ENCODE peak calls at places on chromosome 4, in seven cellular contexts. H, V, Y, S, X, G and J are unnamed samples. For H3K27me3, the result is how much of the 10 kb centered on the place peaks cover.

GRCh38 chr4:67680568-67681222 is 20.3 kb downstream of the UBA6 start:
- DNase-seq in Y (no peak), S (no peak), H (no peak), X (no peak), G (no peak), V (no peak), J (no peak)

GRCh38 chr4:102562995-102563394 is 61.8 kb downstream of the NFKB1 start:
- DNase-seq in V (no peak), H (no peak), G (no peak), Y (no peak), X (no peak), S (no peak), J (no peak)

GRCh38 chr4:67550491-67551256 is 5.4 kb upstream of the CENPC start:
- DNase-seq in V (no peak), S (no peak), H (no peak), G (no peak), Y (no peak), X (no peak), J (no peak)

GRCh38 chr4:37644962-37645361 is 41.2 kb downstream of the RELL1 start:
- DNase-seq in V (no peak), Y (no peak), S (no peak), H (no peak), X (no peak), G (no peak), J (no peak)

GRCh38 chr4:8188743-8189550 is 10.1 kb upstream of the SH3TC1 start:
- DNase-seq in H (peak), V (peak), X (no peak), G (peak), S (no peak), Y (no peak), J (peak)

GRCh38 chr4:184815046-184815877 is 10.5 kb downstream of the ACSL1 start:
- DNase-seq in H (peak), S (no peak), X (no peak), V (peak), Y (no peak), G (peak), J (peak)

GRCh38 chr4:33025236-33025635 is 2305.1 kb downstream of the PCDH7 start:
- DNase-seq in S (no peak), V (no peak), G (no peak), X (no peak), H (no peak), Y (no peak), J (no peak)

GRCh38 chr4:112910109-112910736 is 139.2 kb upstream of the ANK2 start:
- DNase-seq in X (no peak), Y (no peak), H (no peak), G (no peak), S (no peak), V (no peak), J (peak)

GRCh38 chr4:17769406-17770174 is 11.8 kb downstream of the FAM184B start:
- DNase-seq in Y (no peak), V (no peak), X (no peak), G (no peak), H (peak), S (no peak), J (no peak)

GRCh38 chr4:48290146-48290772 is 20.6 kb upstream of the TEC start:
- DNase-seq in X (no peak), Y (no peak), V (no peak), S (no peak), H (no peak), G (peak), J (peak)

GRCh38 chr4:21134994-21135393 is 434.7 kb downstream of the PACRGL start:
- DNase-seq in H (no peak), V (no peak), Y (no peak), S (no peak), G (no peak), X (no peak), J (no peak)

GRCh38 chr4:96946552-96946951 is 1106.7 kb downstream of the PDHA2 start:
- DNase-seq in X (no peak), V (no peak), Y (no peak), S (no peak), H (no peak), G (no peak), J (no peak)

GRCh38 chr4:46432923-46433322 is 43.0 kb upstream of the GABRA2 start:
- DNase-seq in G (no peak), V (no peak), Y (no peak), S (no peak), X (no peak), H (no peak), J (peak)

GRCh38 chr4:53196872-53197759 is 168.7 kb downstream of the SCFD2 start:
- DNase-seq in G (no peak), V (no peak), S (no peak), H (no peak), Y (no peak), X (no peak), J (peak)

GRCh38 chr4:33386761-33387160 is 2666.6 kb downstream of the PCDH7 start:
- DNase-seq in Y (no peak), X (no peak), S (no peak), V (no peak), G (no peak), H (no peak), J (no peak)

GRCh38 chr4:79141530-79141929 is 184.3 kb downstream of the NAA11 start:
- DNase-seq in S (no peak), X (no peak), G (no peak), H (no peak), Y (no peak), V (peak), J (peak)

GRCh38 chr4:40209401-40209800 is 12.6 kb downstream of the RHOH start:
- DNase-seq in X (no peak), H (no peak), G (no peak), Y (no peak), V (no peak), S (no peak), J (no peak)

GRCh38 chr4:71184195-71184781 is 154.5 kb upstream of the SLC4A4 start:
- DNase-seq in Y (no peak), V (no peak), X (no peak), G (peak), S (no peak), H (peak), J (peak)

GRCh38 chr4:6916587-6917444 is 7.2 kb downstream of the TBC1D14 start:
- DNase-seq in S (no peak), V (peak), X (no peak), G (no peak), Y (no peak), H (peak), J (peak)

GRCh38 chr4:37095925-37096324 is 148.6 kb upstream of the NWD2 start:
- DNase-seq in V (no peak), H (no peak), Y (no peak), G (no peak), S (no peak), X (no peak), J (no peak)

GRCh38 chr4:187139116-187139515 is 415.5 kb upstream of the FAT1 start:
- DNase-seq in G (no peak), H (no peak), V (no peak), S (no peak), X (no peak), Y (no peak), J (no peak)

GRCh38 chr4:187135878-187136277 is 412.2 kb upstream of the FAT1 start:
- DNase-seq in S (no peak), X (no peak), Y (no peak), V (no peak), G (no peak), H (peak), J (no peak)

GRCh38 chr4:187141101-187141500 is 417.4 kb upstream of the FAT1 start:
- DNase-seq in X (no peak), V (no peak), H (no peak), Y (no peak), S (no peak), G (no peak), J (no peak)
- H3K27me3 ChIP-seq in X (under half), V (under half), H (under half), Y (under half), S (under half), G (under half), J (under half)

GRCh38 chr4:173511787-173512361 is 18.2 kb downstream of the HAND2 start:
- DNase-seq in V (no peak), S (no peak), H (no peak), X (no peak), G (no peak), Y (no peak), J (no peak)
- H3K27me3 ChIP-seq in V (half or more), S (under half), H (under half), X (under half), G (under half), Y (under half), J (under half)

GRCh38 chr4:80471701-80472100 is 136.2 kb downstream of the CFAP299 start:
- DNase-seq in G (peak), H (peak), Y (no peak), S (no peak), X (no peak), V (peak), J (no peak)
- H3K27me3 ChIP-seq in G (under half), H (under half), Y (under half), S (under half), X (under half), V (under half), J (under half)

DNA sequence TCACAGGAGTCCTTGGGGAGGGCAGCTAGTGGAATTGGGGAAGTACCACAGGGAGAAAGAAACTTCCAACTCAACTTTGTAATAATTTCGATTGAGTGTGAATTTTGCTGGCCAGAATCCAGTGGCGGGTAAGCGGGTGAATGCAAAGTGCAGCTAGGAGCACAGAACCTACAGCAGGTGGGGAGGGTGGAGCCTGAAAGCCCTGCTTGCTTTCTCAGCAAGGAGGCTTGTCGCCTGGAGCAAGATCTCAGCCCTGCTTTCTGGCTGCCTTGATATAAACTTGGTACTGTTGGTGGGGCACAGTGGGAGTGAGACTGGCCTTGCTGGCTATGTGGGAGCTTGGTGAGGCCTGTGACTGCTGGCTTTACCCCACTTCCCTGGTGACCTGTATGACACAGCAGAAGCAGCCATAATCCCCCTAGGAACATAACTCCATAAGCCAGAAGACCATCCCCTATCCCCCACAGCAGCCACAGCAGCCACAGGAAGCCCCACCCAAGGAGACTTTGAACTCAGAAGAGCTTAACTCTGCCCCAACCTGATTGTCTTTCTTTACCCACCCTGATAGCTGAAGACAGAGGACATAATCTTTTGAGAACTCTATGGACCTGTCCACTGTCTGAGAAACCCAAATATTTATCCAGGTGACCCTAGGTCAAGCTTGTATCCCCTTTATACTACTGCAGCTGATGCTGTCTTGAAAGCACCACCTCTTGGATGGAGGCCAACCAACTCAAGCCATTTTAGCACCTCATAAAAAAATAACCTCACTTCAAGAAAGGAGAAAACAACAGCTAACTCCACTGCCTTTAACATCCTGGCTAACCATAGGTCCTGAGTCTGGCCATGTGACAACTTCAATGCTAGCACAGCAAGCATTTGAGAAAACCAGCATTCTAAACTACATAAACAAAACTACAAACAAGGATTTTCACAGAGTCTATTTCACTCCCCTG is 87.2 kb upstream of the PDE5A start:
- DNase-seq in H (no peak), X (no peak), Y (no peak), G (no peak), S (no peak), V (peak), J (no peak)
- H3K27me3 ChIP-seq in H (under half), X (under half), Y (under half), G (under half), S (under half), V (under half), J (under half)

DNA sequence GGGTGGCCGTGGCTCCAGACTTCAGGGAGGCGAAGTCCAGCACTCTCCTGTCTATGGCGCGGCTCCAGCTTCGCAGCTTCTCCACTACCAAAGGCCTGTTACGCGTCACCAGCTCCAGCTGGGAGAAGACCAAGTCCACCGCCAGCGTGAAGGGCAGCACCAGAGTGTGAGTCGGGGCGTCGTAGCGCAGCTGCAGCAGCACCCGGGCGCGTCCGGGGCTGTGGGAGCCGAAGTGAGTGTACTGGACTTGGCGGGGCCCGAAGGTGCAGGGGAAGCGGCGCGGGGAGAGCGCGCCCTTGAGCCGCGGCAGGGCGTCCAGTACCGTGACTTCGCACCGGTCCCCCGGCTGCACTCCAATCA is 435 bp downstream of the FREM3 start:
- DNase-seq in X (no peak), V (peak), Y (no peak), H (no peak), G (peak), S (no peak), J (no peak)
- H3K27me3 ChIP-seq in X (under half), V (half or more), Y (under half), H (under half), G (under half), S (under half), J (under half)

GRCh38 chr4:76781698-76782595 is 116.0 kb downstream of the SOWAHB start:
- DNase-seq in S (no peak), Y (no peak), H (no peak), G (no peak), V (no peak), X (peak), J (peak)

GRCh38 chr4:76784237-76784636 is 113.7 kb downstream of the SOWAHB start:
- DNase-seq in V (no peak), Y (no peak), H (no peak), G (no peak), X (no peak), S (no peak), J (peak)

GRCh38 chr4:76780781-76781697 is 116.9 kb downstream of the SOWAHB start:
- DNase-seq in G (no peak), H (no peak), X (no peak), S (no peak), Y (no peak), V (no peak), J (no peak)

GRCh38 chr4:76782837-76783236 is 115.1 kb downstream of the SOWAHB start:
- DNase-seq in X (peak), H (no peak), Y (no peak), S (no peak), V (no peak), G (no peak), J (no peak)

GRCh38 chr4:76783836-76784235 is 114.1 kb downstream of the SOWAHB start:
- DNase-seq in G (no peak), V (no peak), H (no peak), S (no peak), Y (no peak), X (no peak), J (no peak)
- H3K27me3 ChIP-seq in G (under half), V (under half), H (under half), S (under half), Y (under half), X (under half), J (under half)